ENCODE peak calls at places on chromosomes 13 and 19, in ten cellular contexts. N, X, E, J, D, A, K, C, Q and L are unnamed samples.

GRCh38 chr13:109205315-109205714 is 575.9 kb downstream of the MYO16 start:
- DNase-seq in K (no peak), J (no peak), X (no peak), C (no peak), A (peak), D (no peak), N (no peak), Q (no peak), E (no peak), L (no peak)

GRCh38 chr19:46303702-46304397 is 7.0 kb downstream of the HIF3A start:
- DNase-seq in Q (no peak), D (no peak), N (no peak), X (peak), K (no peak), E (no peak), C (peak), J (no peak), A (no peak), L (no peak)

GRCh38 chr13:30158774-30159445 is 148.4 kb downstream of the KATNAL1 start:
- DNase-seq in D (no peak), Q (peak), A (peak), K (no peak), E (no peak), N (no peak), J (no peak), C (no peak), X (peak), L (peak)

GRCh38 chr19:571127-571974 is 1.0 kb upstream of the BSG start:
- DNase-seq in A (peak), N (no peak), E (peak), D (peak), Q (no peak), K (peak), J (peak), X (peak), C (no peak), L (peak)

GRCh38 chr13:24050292-24050711 is 110.2 kb upstream of the SPATA13 start:
- DNase-seq in D (no peak), Q (no peak), K (no peak), J (no peak), N (no peak), C (no peak), X (peak), E (no peak), A (peak), L (no peak)

GRCh38 chr19:50321831-50322230 is 7.3 kb downstream of the KCNC3 start:
- DNase-seq in J (no peak), N (no peak), A (no peak), E (no peak), Q (no peak), X (no peak), D (no peak), C (no peak), K (no peak), L (no peak)

GRCh38 chr13:38967446-38967845 is 23.2 kb downstream of the STOML3 start:
- DNase-seq in E (no peak), J (no peak), X (no peak), K (no peak), N (no peak), D (no peak), A (no peak), C (no peak), Q (no peak), L (no peak)

GRCh38 chr19:36265064-36265463 is 50.2 kb downstream of the ZNF146 start:
- DNase-seq in K (no peak), A (no peak), Q (no peak), N (no peak), X (no peak), D (no peak), C (no peak), J (no peak), E (no peak), L (no peak)

GRCh38 chr19:7871530-7872305 is 2.5 kb downstream of the PRR36 start:
- DNase-seq in Q (peak), E (peak), X (peak), C (peak), A (peak), D (peak), N (peak), J (peak), K (peak), L (peak)

GRCh38 chr19:44447864-44448674 is at the start of gene ZNF229:
- DNase-seq in K (peak), N (no peak), D (peak), Q (peak), X (peak), C (peak), A (peak), E (no peak), J (peak), L (peak)

GRCh38 chr19:39277598-39277997 is 9.4 kb downstream of the IFNL2 start:
- DNase-seq in E (no peak), K (no peak), X (peak), C (no peak), A (peak), N (no peak), Q (no peak), D (no peak), J (no peak), L (peak)

GRCh38 chr19:44649578-44650145 is 6.0 kb downstream of the PVR start:
- DNase-seq in D (no peak), K (no peak), E (no peak), X (no peak), C (no peak), N (no peak), A (no peak), Q (no peak), J (no peak), L (no peak)